ENCODE peak calls at places on chromosomes 2 and 18, in seven cellular contexts. Z is psoas muscle, V is esophagus squamous epithelium, S is A549, X is transverse colon, M is hepatocyte, O is body of pancreas. U is an unnamed sample.

GRCh38 chr2:196500686-196501431 is 138.7 kb upstream of the CCDC150 start:
- DNase-seq in Z (no peak), V (no peak), S (peak; percentile 7), X (no peak), M (no peak), O (no peak), U (no peak)

GRCh38 chr2:62458206-62459035 is 47.6 kb downstream of the TMEM17 start:
- DNase-seq in Z (peak; percentile 69), V (no peak), S (no peak), X (no peak), M (no peak), O (no peak), U (peak; percentile 63)

GRCh38 chr2:160097329-160097728 is 34.9 kb upstream of the PLA2R1 start:
- DNase-seq in Z (no peak), V (no peak), S (no peak), X (no peak), M (no peak), O (no peak), U (no peak)

GRCh38 chr18:10378688-10379465 is 75.6 kb upstream of the APCDD1 start:
- DNase-seq in Z (no peak), V (no peak), S (no peak), X (no peak), M (no peak), O (no peak), U (peak; percentile 58)

GRCh38 chr2:67290451-67290991 is 106.6 kb upstream of the ETAA1 start:
- DNase-seq in Z (no peak), V (no peak), S (no peak), X (no peak), M (no peak), O (no peak), U (peak; percentile 100)

GRCh38 chr18:7414459-7414858 is 152.7 kb upstream of the PTPRM start:
- DNase-seq in Z (no peak), V (no peak), S (no peak), X (no peak), M (peak; percentile 12), O (peak; percentile 22), U (peak; percentile 63)

GRCh38 chr2:76640905-76641304 is 881.3 kb downstream of the LRRTM4 start:
- DNase-seq in Z (peak; percentile 50), V (no peak), S (no peak), X (no peak), M (no peak), O (no peak), U (peak; percentile 29)

GRCh38 chr18:58793361-58793760 is 71.3 kb upstream of the ZNF532 start:
- DNase-seq in Z (peak; percentile 87), V (no peak), S (peak; percentile 31), X (no peak), M (no peak), O (no peak), U (peak; percentile 95)

GRCh38 chr2:219219781-219220532 is 1.2 kb upstream of the ABCB6 start:
- DNase-seq in Z (no peak), V (no peak), S (no peak), X (no peak), M (no peak), O (no peak), U (no peak)

GRCh38 chr18:44180683-44181082 is 500.0 kb upstream of the SETBP1 start:
- DNase-seq in Z (no peak), V (no peak), S (no peak), X (no peak), M (no peak), O (no peak), U (peak; percentile 70)

GRCh38 chr2:68755071-68755470 is 20.5 kb downstream of the ARHGAP25 start:
- DNase-seq in Z (no peak), V (no peak), S (no peak), X (no peak), M (no peak), O (no peak), U (no peak)

GRCh38 chr2:68751397-68752339 is 17.1 kb downstream of the ARHGAP25 start:
- DNase-seq in Z (peak; percentile 92), V (peak; percentile 36), S (peak; percentile 82), X (peak; percentile 95), M (peak; percentile 92), O (peak; percentile 91), U (no peak)

GRCh38 chr2:68750592-68751396 is 16.2 kb downstream of the ARHGAP25 start:
- DNase-seq in Z (no peak), V (no peak), S (no peak), X (no peak), M (no peak), O (no peak), U (no peak)

GRCh38 chr2:68756178-68756577 is 21.6 kb downstream of the ARHGAP25 start:
- DNase-seq in Z (no peak), V (no peak), S (no peak), X (no peak), M (no peak), O (no peak), U (no peak)

GRCh38 chr2:68753318-68753717 is 18.7 kb downstream of the ARHGAP25 start:
- DNase-seq in Z (no peak), V (no peak), S (no peak), X (no peak), M (no peak), O (no peak), U (no peak)
- H3K4me1 ChIP-seq in Z (no peaks in the 10 kb centered on the region), V (peaks cover 20% of the 10 kb centered on the region), S (no peaks in the 10 kb centered on the region), X (peaks cover 31% of the 10 kb centered on the region), M (peaks cover 5% of the 10 kb centered on the region), O (peaks cover 4% of the 10 kb centered on the region), U (peaks cover 3% of the 10 kb centered on the region)

GRCh38 chr2:134272831-134273230 is 19.0 kb downstream of the MGAT5 start:
- DNase-seq in Z (no peak), V (no peak), S (no peak), X (no peak), M (no peak), O (no peak), U (no peak)

GRCh38 chr2:134275058-134275862 is 21.4 kb downstream of the MGAT5 start:
- DNase-seq in Z (no peak), V (no peak), S (no peak), X (no peak), M (no peak), O (no peak), U (no peak)

GRCh38 chr2:134271758-134272157 is 17.9 kb downstream of the MGAT5 start:
- DNase-seq in Z (no peak), V (no peak), S (no peak), X (no peak), M (no peak), O (no peak), U (no peak)

GRCh38 chr2:134276381-134277172 is 22.7 kb downstream of the MGAT5 start:
- DNase-seq in Z (no peak), V (no peak), S (no peak), X (no peak), M (no peak), O (no peak), U (peak; percentile 12)

DNA sequence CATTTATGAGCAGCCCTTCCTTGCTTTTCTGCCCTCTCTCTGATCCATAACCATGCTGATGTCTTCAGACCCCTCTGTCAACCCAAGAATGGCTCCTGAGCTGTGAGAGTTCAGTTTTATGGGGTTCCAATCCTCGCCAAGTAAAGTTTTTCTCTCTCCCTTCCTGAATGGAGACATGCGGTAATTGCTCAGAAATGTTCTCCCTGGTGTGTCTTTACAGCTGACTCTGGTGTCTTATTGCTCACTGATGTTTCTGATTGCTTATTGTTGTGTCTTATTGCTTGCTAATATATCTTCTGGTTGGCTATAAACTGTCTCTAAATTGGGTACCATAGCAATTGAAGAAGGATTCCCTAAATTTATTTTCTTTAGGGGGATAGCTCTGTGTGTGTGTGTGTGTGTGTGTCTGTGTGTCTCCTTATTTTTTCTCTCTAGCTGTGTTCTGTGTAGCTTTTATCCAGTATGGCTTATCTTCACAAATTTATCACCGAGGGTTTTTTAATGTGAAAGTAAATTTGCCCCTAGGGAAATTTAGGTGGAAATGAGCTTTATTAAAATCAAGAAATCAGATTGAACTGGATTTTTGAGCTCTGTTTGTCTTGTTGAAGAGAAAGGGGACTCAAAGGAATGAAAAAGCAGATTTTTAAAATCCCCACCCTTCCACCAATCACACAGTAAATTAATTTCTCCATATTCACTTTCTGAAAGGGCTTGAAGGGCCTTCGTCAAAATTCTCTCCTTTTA is 19.5 kb downstream of the MGAT5 start:
- DNase-seq in Z (no peak), V (no peak), S (no peak), X (no peak), M (no peak), O (no peak), U (no peak)
- H3K27ac ChIP-seq in Z (no peak overlapping the region), V (no peak overlapping the region), S (no peak overlapping the region), X (no peak overlapping the region), M (no peak overlapping the region), O (no peak overlapping the region), U (no peak overlapping the region)

DNA sequence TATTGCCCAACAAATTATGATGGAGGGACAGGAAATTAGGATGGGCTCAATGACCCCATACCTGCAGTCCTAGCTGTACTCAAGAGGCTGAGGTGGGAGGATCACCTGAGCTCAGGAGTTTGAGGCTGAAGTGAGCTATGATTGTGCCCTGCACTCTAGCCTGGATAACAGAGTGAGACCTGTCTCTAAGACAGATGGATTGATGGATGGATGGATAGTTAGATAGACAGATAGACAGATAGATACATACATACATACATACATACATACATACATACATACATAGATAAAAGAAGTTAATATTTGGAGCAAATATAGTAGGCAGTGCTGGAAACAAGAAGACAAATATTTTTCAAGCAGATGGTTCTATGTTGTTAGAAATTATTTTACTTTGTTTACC is 78.1 kb upstream of the PROKR1 start:
- DNase-seq in Z (no peak), V (no peak), S (no peak), X (no peak), M (no peak), O (no peak), U (no peak)
- TF ChIP-seq CTCF in Z (no peak), V (no peak), S (no peak), X (no peak), M (no peak), O (no peak), U (no peak)

GRCh38 chr2:235541016-235541415 is 47.2 kb downstream of the AGAP1 start:
- DNase-seq in Z (no peak), V (no peak), S (no peak), X (peak; percentile 26), M (no peak), O (no peak), U (no peak)
- H3K4me1 ChIP-seq in Z (no peaks in the 10 kb centered on the region), V (peaks cover 62% of the 10 kb centered on the region), S (peaks cover 4% of the 10 kb centered on the region), X (peaks cover 58% of the 10 kb centered on the region), M (no peaks in the 10 kb centered on the region), O (peaks cover 56% of the 10 kb centered on the region), U (peaks cover 6% of the 10 kb centered on the region)